ENCODE peak calls at places on chromosomes 4 and X, in nine cellular contexts. M is WTC11; D is kidney; R is Caco-2; B is upper lobe of right lung; I is GM20000; A is CD8-positive, alpha-beta T cell; J is neural progenitor cell; C is RWPE1. T is an unnamed sample.

GRCh38 chr4:141771889-141772830 is 135.8 kb downstream of the IL15 start:
- DNase-seq in M (no peak), D (no peak), R (no peak), B (no peak), I (peak), A (no peak), J (no peak), C (no peak), T (no peak)

GRCh38 chr4:165874799-165875371 is 1.8 kb downstream of the TLL1 start:
- DNase-seq in M (peak), D (peak), R (peak), B (peak), I (no peak), A (no peak), J (peak), C (peak), T (peak)

GRCh38 chr4:112448211-112448745 is 67.7 kb downstream of the NEUROG2 start:
- DNase-seq in M (no peak), D (no peak), R (no peak), B (no peak), I (no peak), A (no peak), J (peak), C (peak), T (no peak)

GRCh38 chr4:40289366-40290188 is 45.6 kb upstream of the CHRNA9 start:
- DNase-seq in M (no peak), D (no peak), R (no peak), B (no peak), I (no peak), A (no peak), J (no peak), C (no peak), T (no peak)

GRCh38 chr4:109211671-109212070 is 90.8 kb downstream of the COL25A1 start:
- DNase-seq in M (no peak), D (no peak), R (no peak), B (no peak), I (no peak), A (no peak), J (no peak), C (no peak), T (no peak)

GRCh38 chr4:158018090-158018808 is 154.6 kb downstream of the GASK1B start:
- DNase-seq in M (no peak), D (no peak), R (no peak), B (no peak), I (no peak), A (no peak), J (no peak), C (no peak), T (no peak)

GRCh38 chr4:169440446-169440845 is 169.7 kb upstream of the SH3RF1 start:
- DNase-seq in M (no peak), D (peak), R (no peak), B (no peak), I (no peak), A (no peak), J (no peak), C (no peak), T (no peak)

GRCh38 chrX:55582447-55582846 is 40.8 kb upstream of the FOXR2 start:
- DNase-seq in M (no peak), D (no peak), R (no peak), B (no peak), I (no peak), A (no peak), J (no peak), C (no peak), T (no peak)

GRCh38 chr4:171857302-171858005 is 44.2 kb downstream of the GALNTL6 start:
- DNase-seq in M (no peak), D (no peak), R (no peak), B (no peak), I (no peak), A (no peak), J (no peak), C (no peak), T (no peak)

GRCh38 chr4:3767569-3768288 is 1.5 kb downstream of the ADRA2C start:
- DNase-seq in M (peak), D (no peak), R (peak), B (no peak), I (no peak), A (no peak), J (peak), C (no peak), T (no peak)

GRCh38 chrX:131729295-131729694 is 185.4 kb downstream of the OR13H1 start:
- DNase-seq in M (no peak), D (peak), R (no peak), B (no peak), I (no peak), A (no peak), J (no peak), C (no peak), T (peak)
- TF ChIP-seq CTCF in M (no peak), D (peak), R (no peak), B (no peak), I (no peak), A (no peak), J (no peak), C (no peak), T (peak)

DNA sequence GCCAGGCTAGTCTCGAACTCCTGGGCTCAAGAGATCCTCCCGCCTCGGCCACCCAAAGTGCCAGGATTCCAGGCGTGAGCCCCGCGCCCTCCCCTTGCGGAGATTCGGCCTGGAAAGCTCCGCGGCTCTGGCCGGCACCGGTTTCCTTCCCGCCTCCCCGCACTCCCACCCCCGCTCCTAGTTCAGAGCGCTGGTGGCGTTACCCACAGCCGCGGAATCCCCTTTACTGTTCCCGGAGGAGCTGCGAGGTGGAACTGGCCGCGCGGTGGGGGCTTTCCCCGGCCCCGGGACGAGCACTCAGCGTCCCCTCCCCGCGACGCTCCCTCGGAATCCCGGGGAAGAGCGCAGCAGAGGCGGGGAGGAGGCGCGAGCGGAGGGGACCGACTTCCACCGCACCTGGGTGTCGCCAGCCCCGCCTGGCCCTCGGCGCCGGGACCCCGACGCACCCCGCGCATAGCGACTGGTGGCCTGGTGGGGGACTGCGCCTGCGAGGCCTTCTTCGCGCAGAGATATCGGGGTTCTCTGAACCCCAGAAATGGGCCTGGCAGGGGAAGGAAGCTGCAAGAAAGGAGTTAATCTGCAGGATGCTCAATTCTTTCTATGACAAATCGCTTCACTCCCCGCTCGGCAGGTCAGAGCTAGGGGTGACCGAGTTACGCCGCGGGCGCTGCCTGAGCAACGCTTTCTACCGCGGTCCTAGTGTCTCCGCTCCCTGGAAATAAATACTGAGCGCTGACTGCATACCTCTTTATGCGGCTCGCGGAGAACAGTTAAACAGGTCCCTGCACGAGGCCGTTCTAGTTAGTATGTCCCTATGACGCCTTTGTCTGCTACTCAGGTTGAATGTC is 14.6 kb upstream of the SLC25A4 start:
- DNase-seq in M (peak), D (peak), R (peak), B (peak), I (peak), A (peak), J (peak), C (peak), T (peak)
- TF ChIP-seq CTCF in M (no peak), D (no peak), R (no peak), B (peak), I (no peak), A (peak), J (peak), C (no peak), T (no peak)

GRCh38 chrX:68146054-68146453 is 287.2 kb downstream of the OPHN1 start:
- DNase-seq in M (no peak), D (no peak), R (peak), B (no peak), I (no peak), A (no peak), J (peak), C (peak), T (no peak)
- TF ChIP-seq CTCF in M (no peak), D (peak), R (peak), B (peak), I (peak), A (no peak), J (peak), C (no peak), T (peak)

DNA sequence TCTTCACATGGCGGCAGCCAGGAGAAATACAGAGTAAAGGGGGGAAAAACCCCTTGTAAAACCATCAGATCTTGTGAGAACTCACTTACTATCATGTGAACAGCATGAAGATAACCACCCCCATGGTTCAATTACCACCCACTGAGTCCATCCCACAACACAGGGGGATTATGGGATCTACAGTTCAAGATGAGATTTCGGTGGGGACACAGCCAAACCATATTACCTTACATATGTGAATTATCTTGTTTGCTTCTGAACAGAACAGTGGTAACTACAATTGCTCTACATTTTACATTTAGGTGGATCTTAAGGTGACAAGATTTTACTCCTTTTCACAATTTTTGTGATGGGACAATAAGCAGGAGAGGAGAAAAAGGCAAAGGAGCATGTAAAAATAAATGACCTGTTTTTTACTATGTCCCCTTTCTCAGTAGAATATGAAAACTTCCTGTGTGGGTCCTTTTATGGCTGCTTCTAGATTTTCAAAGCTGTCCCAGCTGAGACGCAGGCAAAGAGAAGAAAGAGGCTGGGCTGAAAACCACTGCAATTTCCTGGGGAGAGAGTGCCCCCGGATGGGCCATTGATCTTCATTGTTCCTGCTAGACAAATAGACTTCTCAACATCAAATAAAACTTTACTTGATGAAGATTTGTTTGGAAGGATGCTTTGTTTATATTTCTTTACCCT is 45.9 kb upstream of the PGM2 start:
- DNase-seq in M (no peak), D (no peak), R (peak), B (no peak), I (no peak), A (peak), J (peak), C (no peak), T (no peak)
- TF ChIP-seq CTCF in M (no peak), D (peak), R (peak), B (no peak), I (no peak), A (no peak), J (no peak), C (no peak), T (peak)

GRCh38 chrX:96112689-96113088 is 572.0 kb upstream of the DIAPH2 start:
- DNase-seq in M (no peak), D (no peak), R (no peak), B (no peak), I (no peak), A (no peak), J (no peak), C (no peak), T (no peak)
- TF ChIP-seq CTCF in M (no peak), D (no peak), R (no peak), B (no peak), I (no peak), A (no peak), J (no peak), C (no peak), T (no peak)